ENCODE peak calls at places on chromosomes 16 and 17, in five cellular contexts. One of them, this sample, is unnamed.

GRCh38 chr16:58196898-58197313 is 1.0 kb downstream of the CSNK2A2 start:
- DNase-seq in K562: no peak
- DNase-seq in IMR-90: peak; percentile 48
- DNase-seq in H1: no peak
- DNase-seq in HCT116: no peak
- DNase-seq in this sample: no peak

GRCh38 chr16:24509536-24509935 is 29.8 kb upstream of the RBBP6 start:
- DNase-seq in K562: no peak
- DNase-seq in IMR-90: no peak
- DNase-seq in H1: no peak
- DNase-seq in HCT116: no peak
- DNase-seq in this sample: no peak

GRCh38 chr17:30805944-30806456 is 18.5 kb downstream of the CRLF3 start:
- DNase-seq in K562: no peak
- DNase-seq in IMR-90: no peak
- DNase-seq in H1: no peak
- DNase-seq in HCT116: no peak
- DNase-seq in this sample: no peak

GRCh38 chr17:76479515-76480048 is 12.2 kb downstream of the AANAT start:
- DNase-seq in K562: no peak
- DNase-seq in IMR-90: no peak
- DNase-seq in H1: no peak
- DNase-seq in HCT116: no peak
- DNase-seq in this sample: no peak

GRCh38 chr17:540632-541031 is 174.0 kb downstream of the VPS53 start:
- DNase-seq in K562: no peak
- DNase-seq in IMR-90: no peak
- DNase-seq in H1: no peak
- DNase-seq in HCT116: no peak
- DNase-seq in this sample: no peak

GRCh38 chr17:67245694-67246397 is 850 bp upstream of the HELZ start:
- DNase-seq in K562: peak; percentile 72
- DNase-seq in IMR-90: no peak
- DNase-seq in H1: no peak
- DNase-seq in HCT116: no peak
- DNase-seq in this sample: peak; percentile 17

GRCh38 chr16:15660203-15660601 is 10.2 kb downstream of the NDE1 start:
- DNase-seq in K562: no peak
- DNase-seq in IMR-90: no peak
- DNase-seq in H1: no peak
- DNase-seq in HCT116: no peak
- DNase-seq in this sample: no peak

GRCh38 chr17:39548494-39548893 is 59.2 kb downstream of the NEUROD2 start:
- DNase-seq in K562: no peak
- DNase-seq in IMR-90: no peak
- DNase-seq in H1: no peak
- DNase-seq in HCT116: no peak
- DNase-seq in this sample: no peak

GRCh38 chr17:20012137-20012536 is 3.0 kb downstream of the SPECC1 start:
- DNase-seq in K562: no peak
- DNase-seq in IMR-90: no peak
- DNase-seq in H1: no peak
- DNase-seq in HCT116: no peak
- DNase-seq in this sample: no peak

GRCh38 chr17:29090746-29091395 is 47.9 kb downstream of the PIPOX start:
- DNase-seq in K562: no peak
- DNase-seq in IMR-90: no peak
- DNase-seq in H1: no peak
- DNase-seq in HCT116: no peak
- DNase-seq in this sample: no peak

GRCh38 chr17:66930933-66931332 is 33.6 kb upstream of the CACNG4 start:
- DNase-seq in K562: peak; percentile 24
- DNase-seq in IMR-90: no peak
- DNase-seq in H1: peak; percentile 56
- DNase-seq in HCT116: peak; percentile 59
- DNase-seq in this sample: peak; percentile 48

GRCh38 chr17:30823425-30823824 is 1.1 kb downstream of the CRLF3 start:
- DNase-seq in K562: no peak
- DNase-seq in IMR-90: no peak
- DNase-seq in H1: no peak
- DNase-seq in HCT116: no peak
- DNase-seq in this sample: no peak

GRCh38 chr17:74337834-74338500 is 11.9 kb downstream of the KIF19 start:
- DNase-seq in K562: no peak
- DNase-seq in IMR-90: no peak
- DNase-seq in H1: no peak
- DNase-seq in HCT116: no peak
- DNase-seq in this sample: no peak
- TF ChIP-seq RAD21 in K562: no peak
- TF ChIP-seq RAD21 in IMR-90: no peak
- TF ChIP-seq RAD21 in H1: no peak
- TF ChIP-seq RAD21 in HCT116: no peak
- TF ChIP-seq RAD21 in this sample: no peak

DNA sequence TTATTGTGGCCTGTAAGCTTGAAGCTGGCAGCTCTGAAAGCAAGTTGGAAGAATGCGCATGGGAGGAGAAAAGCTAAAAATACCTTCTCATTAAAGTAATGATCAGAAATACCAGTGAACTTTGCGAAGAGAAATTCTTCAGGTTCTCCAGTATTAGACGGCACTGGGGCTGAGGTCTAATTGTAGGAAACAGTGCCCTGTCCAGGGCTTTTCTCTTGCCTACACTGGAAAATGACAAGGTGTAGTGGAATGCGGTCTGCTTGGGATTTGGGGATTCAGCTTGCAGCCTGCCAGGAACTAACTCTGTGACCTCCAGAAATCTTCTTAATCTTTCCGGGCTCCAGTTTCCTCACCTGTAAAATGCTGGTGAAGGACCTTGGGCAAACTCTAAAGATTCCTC is 53.3 kb upstream of the KCNJ16 start:
- DNase-seq in K562: no peak
- DNase-seq in IMR-90: peak; percentile 7
- DNase-seq in H1: no peak
- DNase-seq in HCT116: no peak
- DNase-seq in this sample: no peak
- TF ChIP-seq RAD21 in K562: no peak
- TF ChIP-seq RAD21 in IMR-90: no peak
- TF ChIP-seq RAD21 in H1: no peak
- TF ChIP-seq RAD21 in HCT116: no peak
- TF ChIP-seq RAD21 in this sample: no peak

DNA sequence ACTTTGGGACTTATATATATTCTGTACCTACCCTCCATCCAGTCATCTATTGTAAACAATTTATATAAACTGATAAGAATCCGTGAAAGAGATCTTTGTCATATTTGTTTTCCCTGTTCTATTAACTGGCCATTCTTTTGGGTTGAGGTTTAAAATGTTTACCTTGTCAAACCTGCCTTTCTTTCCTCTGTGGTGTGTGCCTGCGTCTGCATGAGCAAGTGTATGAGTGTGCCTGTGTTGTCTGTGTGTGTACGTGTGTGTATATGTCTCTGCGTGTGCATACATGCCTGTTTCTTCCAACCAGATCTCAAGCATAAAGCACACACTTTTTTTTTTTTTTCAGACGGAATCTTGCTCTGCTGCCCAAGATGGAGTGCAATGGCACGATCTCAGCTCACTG is 201.5 kb downstream of the C16orf95 start:
- DNase-seq in K562: no peak
- DNase-seq in IMR-90: no peak
- DNase-seq in H1: no peak
- DNase-seq in HCT116: no peak
- DNase-seq in this sample: no peak
- TF ChIP-seq RAD21 in K562: no peak
- TF ChIP-seq RAD21 in IMR-90: no peak
- TF ChIP-seq RAD21 in H1: no peak
- TF ChIP-seq RAD21 in HCT116: no peak
- TF ChIP-seq RAD21 in this sample: no peak

GRCh38 chr16:47861999-47862398 is 293.8 kb downstream of the ABCC12 start:
- DNase-seq in K562: no peak
- DNase-seq in IMR-90: no peak
- DNase-seq in H1: no peak
- DNase-seq in HCT116: no peak
- DNase-seq in this sample: no peak

GRCh38 chr16:47855431-47855830 is 300.4 kb downstream of the ABCC12 start:
- DNase-seq in K562: no peak
- DNase-seq in IMR-90: no peak
- DNase-seq in H1: no peak
- DNase-seq in HCT116: no peak
- DNase-seq in this sample: no peak

GRCh38 chr16:47853635-47854034 is 302.2 kb downstream of the ABCC12 start:
- DNase-seq in K562: no peak
- DNase-seq in IMR-90: no peak
- DNase-seq in H1: no peak
- DNase-seq in HCT116: no peak
- DNase-seq in this sample: no peak

GRCh38 chr16:47854737-47855136 is 301.1 kb downstream of the ABCC12 start:
- DNase-seq in K562: no peak
- DNase-seq in IMR-90: no peak
- DNase-seq in H1: no peak
- DNase-seq in HCT116: no peak
- DNase-seq in this sample: no peak

DNA sequence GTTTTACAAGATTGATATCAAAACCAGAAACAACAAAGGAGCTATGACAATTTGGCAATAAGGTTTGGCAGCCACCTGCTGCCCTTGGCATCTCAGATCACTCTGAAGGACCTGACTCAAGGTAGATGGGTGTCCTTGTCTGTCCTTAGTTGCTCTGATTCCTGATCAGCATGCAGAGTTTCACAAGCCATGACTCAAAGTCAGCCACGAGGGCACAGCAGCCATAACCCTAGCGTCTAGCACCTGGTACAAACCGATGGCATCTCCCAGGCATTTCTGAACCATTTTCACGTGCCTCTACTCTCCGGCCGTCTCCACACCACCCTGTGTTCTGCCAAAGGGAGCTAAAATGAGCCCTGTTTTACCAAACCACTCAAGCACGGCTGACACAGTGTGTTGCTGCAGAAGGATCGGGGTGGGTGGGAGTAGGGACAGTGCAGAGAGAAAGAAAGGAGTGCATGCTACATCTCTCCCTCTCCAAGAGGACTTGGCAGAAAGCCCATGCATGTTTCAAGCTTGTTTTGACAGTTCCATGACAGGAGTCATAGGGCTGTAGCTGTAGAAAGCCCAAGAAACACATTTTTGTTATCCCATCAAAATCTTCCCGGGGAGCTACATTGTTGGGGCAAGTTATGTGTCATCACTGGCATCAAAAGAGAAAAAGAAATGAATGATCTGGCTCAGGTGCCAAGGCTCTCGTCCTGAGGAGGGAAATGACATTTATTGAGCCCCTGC is 297.3 kb downstream of the ABCC12 start:
- DNase-seq in K562: no peak
- DNase-seq in IMR-90: no peak
- DNase-seq in H1: no peak
- DNase-seq in HCT116: no peak
- DNase-seq in this sample: no peak
- TF ChIP-seq RAD21 in K562: no peak
- TF ChIP-seq RAD21 in IMR-90: no peak
- TF ChIP-seq RAD21 in H1: no peak
- TF ChIP-seq RAD21 in HCT116: no peak
- TF ChIP-seq RAD21 in this sample: no peak

DNA sequence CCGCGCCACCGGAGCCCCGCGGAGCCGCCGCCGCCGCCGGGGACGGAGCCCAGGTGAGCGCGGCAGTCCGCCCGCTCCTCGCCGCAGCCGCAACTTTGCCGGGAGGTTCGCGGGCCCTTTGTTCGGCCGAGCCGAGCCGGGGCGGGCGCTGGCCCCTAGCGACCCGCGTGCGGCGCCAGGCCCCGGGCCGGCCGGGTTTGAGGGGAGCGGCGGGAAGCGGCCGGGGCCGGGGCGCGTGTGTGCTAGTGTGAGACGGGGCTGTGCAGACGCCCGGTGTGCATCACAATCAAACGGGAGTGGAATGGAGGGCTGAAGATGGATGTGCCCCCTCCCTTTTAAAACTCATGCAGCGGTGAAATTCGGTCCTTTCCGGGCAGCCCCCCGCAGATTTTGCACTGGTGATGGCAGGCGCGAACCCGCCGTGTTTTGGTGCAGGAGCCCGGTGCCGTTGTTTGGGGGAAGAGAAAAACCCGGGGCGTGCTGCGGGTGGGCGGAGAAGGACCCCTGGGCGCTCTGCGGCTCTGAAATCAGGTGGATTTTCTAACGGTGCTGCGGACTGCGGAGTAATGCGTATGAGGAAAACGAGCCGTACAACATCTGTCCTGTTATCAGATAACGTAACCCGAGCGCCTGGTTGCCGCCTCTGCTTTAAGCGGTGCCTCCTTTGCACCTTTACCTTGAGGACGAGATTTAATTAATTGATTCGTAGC is 868 bp downstream of the TNRC6C start:
- DNase-seq in K562: peak; percentile 20
- DNase-seq in IMR-90: peak; percentile 19
- DNase-seq in H1: peak; percentile 61
- DNase-seq in HCT116: no peak
- DNase-seq in this sample: no peak
- TF ChIP-seq RAD21 in K562: no peak
- TF ChIP-seq RAD21 in IMR-90: no peak
- TF ChIP-seq RAD21 in H1: no peak
- TF ChIP-seq RAD21 in HCT116: no peak
- TF ChIP-seq RAD21 in this sample: no peak

DNA sequence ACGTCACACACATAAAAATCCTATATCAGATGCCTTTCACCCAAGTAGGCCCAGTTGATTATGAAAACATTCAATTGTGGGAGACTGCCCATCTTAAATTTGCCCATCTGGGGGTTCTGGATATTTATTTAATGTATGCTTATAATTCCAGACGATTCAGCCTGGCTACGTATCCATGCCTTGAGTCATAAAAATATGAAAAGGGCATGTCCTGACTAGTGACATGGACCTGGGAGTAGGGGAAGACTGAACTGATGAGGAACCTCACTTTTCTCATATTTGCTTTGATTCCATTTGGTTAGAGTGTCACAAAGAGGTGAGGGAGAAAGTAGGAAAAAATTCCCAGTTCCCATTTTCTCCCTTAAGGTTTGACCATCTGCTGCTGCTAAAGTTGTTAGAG is 122.5 kb upstream of the GNAO1 start:
- DNase-seq in K562: no peak
- DNase-seq in IMR-90: no peak
- DNase-seq in H1: no peak
- DNase-seq in HCT116: no peak
- DNase-seq in this sample: no peak
- TF ChIP-seq RAD21 in K562: no peak
- TF ChIP-seq RAD21 in IMR-90: no peak
- TF ChIP-seq RAD21 in H1: no peak
- TF ChIP-seq RAD21 in HCT116: no peak
- TF ChIP-seq RAD21 in this sample: no peak

This sample was measured in A549.